ENCODE peak calls at places on chromosome 20, in six cellular contexts. P is pancreas; M is left ventricle myocardium inferior; S is activated gamma-delta T cell treated with anti-CD3 and anti-CD28 coated beads, Interleukin-2, amount 50 U/mL, for 16 hours; N is CD4-positive, alpha-beta memory T cell; J is cardiac fibroblast. T is an unnamed sample.

GRCh38 chr20:6269163-6269873 is 146.5 kb upstream of the FERMT1 start:
- DNase-seq in P (no peak), M (no peak), N (no peak), S (no peak), J (no peak), T (no peak)

GRCh38 chr20:10132391-10132790 is 86.2 kb upstream of the SNAP25 start:
- DNase-seq in N (no peak), M (no peak), J (no peak), S (no peak), P (no peak), T (no peak)

GRCh38 chr20:63345328-63346100 is 15.6 kb downstream of the CHRNA4 start:
- DNase-seq in J (peak), S (no peak), N (no peak), P (no peak), M (peak), T (peak)

GRCh38 chr20:1467355-1468116 is 887 bp upstream of the NSFL1C start:
- DNase-seq in N (no peak), P (peak), M (no peak), S (no peak), J (no peak), T (no peak)

GRCh38 chr20:44598413-44599290 is 16.3 kb downstream of the PKIG start:
- DNase-seq in S (no peak), N (no peak), P (no peak), M (peak), J (peak), T (no peak)

GRCh38 chr20:21099653-21100589 is 6.2 kb downstream of the LINC00237 start:
- DNase-seq in M (peak), S (no peak), N (no peak), J (peak), P (peak), T (no peak)

GRCh38 chr20:44835661-44836221 is 25.4 kb upstream of the RIMS4 start:
- DNase-seq in M (no peak), P (no peak), S (no peak), N (no peak), J (no peak), T (no peak)

GRCh38 chr20:16710781-16711180 is 19.0 kb upstream of the SNRPB2 start:
- DNase-seq in N (no peak), M (no peak), S (no peak), J (no peak), P (no peak), T (no peak)

T was measured in ovary.